ENCODE peak calls at places on chromosome 12, in ten cellular contexts. T is progenitor cell of endocrine pancreas, R is prostate gland, O is stomach, I is Panc1, D is tibial artery, W is choroid plexus epithelial cell, K is psoas muscle, X is fibroblast of lung, J is glutamatergic neuron. Z is an unnamed sample.

GRCh38 chr12:71551529-71551928 is 111.9 kb downstream of the LGR5 start:
- DNase-seq in D (no peak), O (no peak), T (no peak), I (no peak), R (no peak), X (peak; percentile 48), W (peak; percentile 58), K (no peak), J (no peak), Z (no peak)

GRCh38 chr12:27709932-27710591 is 570 bp upstream of the MRPS35 start:
- DNase-seq in O (no peak), W (peak; percentile 70), T (no peak), K (no peak), R (peak; percentile 46), J (no peak), X (peak; percentile 78), D (no peak), I (peak; percentile 75), Z (no peak)

GRCh38 chr12:49623142-49623899 is at the start of gene PRPF40B:
- DNase-seq in T (peak; percentile 92), O (peak; percentile 93), R (peak; percentile 84), W (peak; percentile 86), J (peak; percentile 92), X (peak; percentile 75), I (no peak), D (peak; percentile 82), K (peak; percentile 92), Z (peak; percentile 82)

GRCh38 chr12:31603546-31604009 is 12.6 kb upstream of the DENND5B start:
- DNase-seq in T (no peak), W (no peak), X (no peak), R (no peak), I (no peak), O (no peak), D (no peak), J (no peak), K (no peak), Z (no peak)

GRCh38 chr12:53631721-53632120 is 5.5 kb upstream of the ATF7 start:
- DNase-seq in T (no peak), W (no peak), X (no peak), D (no peak), K (no peak), I (no peak), R (no peak), O (no peak), J (no peak), Z (no peak)

GRCh38 chr12:124581299-124581698 is 13.9 kb upstream of the NCOR2 start:
- DNase-seq in D (no peak), R (no peak), X (no peak), K (no peak), J (no peak), I (no peak), W (no peak), O (no peak), T (no peak), Z (no peak)

GRCh38 chr12:75137896-75138295 is 71.7 kb downstream of the KCNC2 start:
- DNase-seq in I (no peak), X (peak; percentile 1), K (no peak), W (no peak), D (no peak), R (no peak), J (no peak), T (no peak), O (no peak), Z (no peak)

GRCh38 chr12:6494351-6494743 is 445 bp downstream of the NCAPD2 start:
- DNase-seq in T (no peak), D (no peak), J (no peak), W (no peak), I (no peak), K (no peak), X (no peak), O (no peak), R (no peak), Z (no peak)

GRCh38 chr12:578743-579449 is 84.3 kb downstream of the NINJ2 start:
- DNase-seq in T (no peak), W (no peak), I (no peak), X (no peak), O (no peak), R (no peak), J (no peak), K (no peak), D (no peak), Z (no peak)

GRCh38 chr12:13661005-13661887 is 320.2 kb downstream of the GRIN2B start:
- DNase-seq in K (peak; percentile 12), W (peak; percentile 50), J (peak; percentile 56), X (peak; percentile 49), I (peak; percentile 15), D (peak; percentile 33), T (peak; percentile 44), R (peak; percentile 13), O (peak; percentile 61), Z (peak; percentile 47)

GRCh38 chr12:28231248-28231647 is 41.0 kb downstream of the CCDC91 start:
- DNase-seq in I (no peak), J (no peak), D (no peak), K (no peak), X (no peak), O (no peak), W (no peak), R (no peak), T (no peak), Z (no peak)

GRCh38 chr12:67006612-67007011 is 262.5 kb upstream of the CAND1 start:
- DNase-seq in I (no peak), K (no peak), R (no peak), J (no peak), D (no peak), T (no peak), W (no peak), O (no peak), X (no peak), Z (no peak)

GRCh38 chr12:44876554-44877275 is 600 bp upstream of the NELL2 start:
- DNase-seq in K (peak; percentile 15), W (peak; percentile 7), J (peak; percentile 86), D (no peak), T (peak; percentile 54), X (peak; percentile 14), I (no peak), R (no peak), O (no peak), Z (peak; percentile 60)

GRCh38 chr12:33588082-33588712 is 148.6 kb upstream of the SYT10 start:
- DNase-seq in J (no peak), R (peak; percentile 7), K (no peak), X (no peak), D (peak; percentile 57), T (no peak), W (peak; percentile 82), I (no peak), O (no peak), Z (no peak)

DNA sequence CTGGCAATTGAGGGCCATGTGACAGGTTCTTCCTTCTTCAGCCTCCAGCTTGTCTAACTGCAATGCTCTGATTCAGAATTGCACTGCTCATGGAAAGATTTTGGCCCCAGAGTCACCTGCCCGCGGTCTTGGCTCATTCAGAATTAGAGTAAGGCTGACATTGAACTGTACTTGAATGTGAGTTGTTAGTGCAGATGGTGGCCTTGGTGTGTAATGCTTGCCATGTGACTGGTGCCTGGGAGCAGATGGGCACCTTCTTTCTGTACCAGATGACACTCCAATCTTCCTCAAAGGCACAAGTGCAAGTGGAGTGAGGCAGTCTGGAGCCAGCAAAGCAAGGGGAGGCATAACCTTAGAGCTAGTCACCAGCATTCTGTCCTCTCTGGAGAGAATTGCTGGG is 36.5 kb upstream of the ANO4 start:
- DNase-seq in O (no peak), K (no peak), W (no peak), D (no peak), X (no peak), T (no peak), J (peak; percentile 20), I (no peak), R (no peak), Z (no peak)
- TF ChIP-seq CTCF in O (no peak), K (no peak), W (no peak), D (no peak), X (no peak), T (no peak), J (no peak), I (no peak), R (no peak), Z (no peak)

GRCh38 chr12:100651108-100651507 is 77.6 kb downstream of the GAS2L3 start:
- DNase-seq in O (no peak), J (no peak), K (no peak), W (no peak), R (no peak), D (no peak), T (no peak), I (no peak), X (no peak), Z (no peak)
- TF ChIP-seq CTCF in O (no peak), J (peak; percentile 64), K (no peak), W (peak; percentile 27), R (no peak), D (no peak), T (peak; percentile 29), I (peak; percentile 49), X (peak; percentile 18), Z (peak; percentile 43)

GRCh38 chr12:64669270-64669842 is 59.1 kb downstream of the RASSF3 start:
- DNase-seq in T (no peak), D (no peak), R (no peak), O (peak; percentile 73), I (no peak), X (no peak), W (peak; percentile 68), J (peak; percentile 34), K (peak; percentile 25), Z (no peak)

GRCh38 chr12:64671682-64672081 is 61.4 kb downstream of the RASSF3 start:
- DNase-seq in X (no peak), J (no peak), D (no peak), K (no peak), I (no peak), T (no peak), R (no peak), W (no peak), O (no peak), Z (no peak)

GRCh38 chr12:64672925-64673409 is 62.7 kb downstream of the RASSF3 start:
- DNase-seq in O (peak; percentile 84), T (no peak), I (no peak), X (peak; percentile 54), W (peak; percentile 61), J (peak; percentile 31), R (no peak), K (peak; percentile 23), D (no peak), Z (no peak)

GRCh38 chr12:64670856-64671639 is 60.8 kb downstream of the RASSF3 start:
- DNase-seq in D (no peak), X (peak; percentile 61), I (no peak), J (no peak), T (no peak), K (no peak), W (peak; percentile 88), O (peak; percentile 54), R (no peak), Z (no peak)

GRCh38 chr12:64670039-64670438 is 59.7 kb downstream of the RASSF3 start:
- DNase-seq in W (no peak), D (no peak), O (no peak), I (no peak), X (no peak), K (no peak), T (no peak), R (no peak), J (no peak), Z (no peak)
- TF ChIP-seq CTCF in W (no peak), D (no peak), O (no peak), I (no peak), X (no peak), K (no peak), T (no peak), R (no peak), J (no peak), Z (peak; percentile 22)

DNA sequence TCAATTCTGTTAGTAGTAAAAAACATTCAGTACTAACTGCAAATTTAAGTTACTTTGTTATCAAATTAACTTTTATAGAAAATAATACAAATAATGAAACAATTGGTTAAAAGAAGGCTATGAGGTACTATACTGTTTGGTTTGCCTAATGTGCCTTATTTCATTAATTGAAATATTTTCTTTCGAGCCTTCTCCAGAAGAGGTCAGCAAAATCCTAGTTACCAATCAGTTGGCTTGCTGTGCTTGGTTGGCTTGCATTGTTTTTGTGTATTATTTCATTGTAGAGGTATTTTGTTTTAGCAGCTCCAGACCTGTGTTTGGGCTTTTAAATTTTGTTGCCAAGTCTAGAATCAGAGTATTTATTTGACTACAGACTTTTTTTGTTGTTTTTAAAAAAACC is 68.5 kb downstream of the AEBP2 start:
- DNase-seq in I (no peak), O (no peak), T (no peak), X (peak; percentile 54), J (no peak), D (no peak), K (no peak), R (no peak), W (peak; percentile 65), Z (no peak)
- TF ChIP-seq CTCF in I (no peak), O (no peak), T (peak; percentile 18), X (peak; percentile 41), J (no peak), D (peak; percentile 31), K (peak; percentile 24), R (peak; percentile 20), W (peak; percentile 54), Z (no peak)